ENCODE peak calls at places on chromosomes 3 and 15, in four cellular contexts. A is DND-41, G is pancreas, L is PC-3. C is an unnamed sample.

GRCh38 chr3:29258161-29258560 is 22.7 kb upstream of the RBMS3 start:
- DNase-seq in A (no peak), G (no peak), L (no peak), C (no peak)

GRCh38 chr3:177751770-177752169 is 554.5 kb upstream of the TBL1XR1 start:
- DNase-seq in A (no peak), G (no peak), L (no peak), C (no peak)

GRCh38 chr15:89845305-89845893 is 30.7 kb upstream of the ANPEP start:
- DNase-seq in A (no peak), G (no peak), L (peak), C (no peak)

GRCh38 chr15:93348711-93349110 is 259.7 kb upstream of the RGMA start:
- DNase-seq in A (no peak), G (no peak), L (no peak), C (no peak)

GRCh38 chr3:197031315-197032285 is 2.0 kb upstream of the MELTF start:
- DNase-seq in A (no peak), G (no peak), L (peak), C (no peak)

GRCh38 chr3:146308682-146309081 is 57.8 kb upstream of the PLSCR4 start:
- DNase-seq in A (no peak), G (no peak), L (peak), C (no peak)

GRCh38 chr3:119717520-119717919 is 14.7 kb downstream of the CFAP91 start:
- DNase-seq in A (no peak), G (no peak), L (no peak), C (no peak)

GRCh38 chr15:82846621-82847020 is 37.2 kb downstream of the WHAMM start:
- DNase-seq in A (no peak), G (no peak), L (no peak), C (no peak)

GRCh38 chr3:140031170-140031569 is 96.2 kb downstream of the CLSTN2 start:
- DNase-seq in A (no peak), G (no peak), L (no peak), C (no peak)

GRCh38 chr3:182959474-182960350 is 20.6 kb downstream of the DCUN1D1 start:
- DNase-seq in A (no peak), G (no peak), L (no peak), C (no peak)

GRCh38 chr15:40235201-40235890 is 3.5 kb upstream of the PAK6 start:
- DNase-seq in A (no peak), G (no peak), L (no peak), C (no peak)

GRCh38 chr3:31384117-31384516 is 148.6 kb upstream of the STT3B start:
- DNase-seq in A (no peak), G (no peak), L (no peak), C (no peak)

GRCh38 chr3:101512521-101513418 is at the start of gene SENP7:
- DNase-seq in A (peak), G (peak), L (peak), C (peak)

GRCh38 chr15:75174102-75174501 is 27.6 kb upstream of the C15orf39 start:
- DNase-seq in A (no peak), G (no peak), L (no peak), C (no peak)

DNA sequence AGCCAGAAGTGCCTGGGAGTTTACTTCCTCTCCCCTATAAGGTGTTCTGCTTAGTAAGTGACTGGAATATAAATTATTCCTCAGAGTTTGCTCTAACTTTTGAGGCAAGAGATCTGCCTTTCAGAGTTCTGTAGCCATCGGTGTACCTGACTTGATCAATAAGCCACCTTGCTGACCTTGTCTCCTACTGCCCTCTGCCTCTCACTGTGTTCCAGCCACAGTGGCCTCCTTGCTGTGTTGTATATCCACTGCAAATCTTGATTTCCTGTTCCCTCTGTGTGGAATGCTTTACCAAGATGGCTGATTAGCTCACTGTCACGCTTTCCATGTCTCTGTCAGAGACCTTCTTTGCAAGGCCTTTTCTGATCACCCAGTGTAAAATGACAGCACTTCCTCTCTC is 442.4 kb downstream of the SQOR start:
- DNase-seq in A (no peak), G (peak), L (no peak), C (no peak)
- TF ChIP-seq CTCF in A (no peak), G (no peak), L (no peak), C (no peak)

GRCh38 chr15:88664151-88664778 is 25.4 kb downstream of the ISG20 start:
- DNase-seq in A (peak), G (no peak), L (no peak), C (no peak)
- TF ChIP-seq CTCF in A (peak), G (no peak), L (no peak), C (no peak)

GRCh38 chr3:176359211-176359610 is 838.1 kb downstream of the TBL1XR1 start:
- DNase-seq in A (no peak), G (no peak), L (no peak), C (no peak)
- TF ChIP-seq CTCF in A (no peak), G (no peak), L (peak), C (no peak)

GRCh38 chr3:58560771-58561311 is 16.4 kb downstream of the FAM107A start:
- DNase-seq in A (no peak), G (no peak), L (peak), C (no peak)
- TF ChIP-seq CTCF in A (peak), G (no peak), L (peak), C (no peak)

GRCh38 chr3:61168286-61168685 is 83.0 kb downstream of the FHIT start:
- DNase-seq in A (no peak), G (no peak), L (no peak), C (no peak)

GRCh38 chr3:61169621-61170251 is 81.5 kb downstream of the FHIT start:
- DNase-seq in A (no peak), G (no peak), L (no peak), C (no peak)

GRCh38 chr3:61177450-61177849 is 73.8 kb downstream of the FHIT start:
- DNase-seq in A (no peak), G (no peak), L (no peak), C (no peak)

GRCh38 chr3:61173685-61174084 is 77.6 kb downstream of the FHIT start:
- DNase-seq in A (no peak), G (no peak), L (peak), C (no peak)

GRCh38 chr3:61172684-61173083 is 78.6 kb downstream of the FHIT start:
- DNase-seq in A (peak), G (no peak), L (peak), C (no peak)
- TF ChIP-seq CTCF in A (peak), G (no peak), L (peak), C (no peak)

GRCh38 chr15:73317651-73318462 is 50.9 kb downstream of the HCN4 start:
- DNase-seq in A (no peak), G (no peak), L (no peak), C (no peak)
- TF ChIP-seq CTCF in A (no peak), G (no peak), L (no peak), C (no peak)

GRCh38 chr15:86213420-86213819 is 133.7 kb downstream of the AGBL1 start:
- DNase-seq in A (no peak), G (no peak), L (no peak), C (no peak)
- TF ChIP-seq CTCF in A (peak), G (no peak), L (no peak), C (no peak)

DNA sequence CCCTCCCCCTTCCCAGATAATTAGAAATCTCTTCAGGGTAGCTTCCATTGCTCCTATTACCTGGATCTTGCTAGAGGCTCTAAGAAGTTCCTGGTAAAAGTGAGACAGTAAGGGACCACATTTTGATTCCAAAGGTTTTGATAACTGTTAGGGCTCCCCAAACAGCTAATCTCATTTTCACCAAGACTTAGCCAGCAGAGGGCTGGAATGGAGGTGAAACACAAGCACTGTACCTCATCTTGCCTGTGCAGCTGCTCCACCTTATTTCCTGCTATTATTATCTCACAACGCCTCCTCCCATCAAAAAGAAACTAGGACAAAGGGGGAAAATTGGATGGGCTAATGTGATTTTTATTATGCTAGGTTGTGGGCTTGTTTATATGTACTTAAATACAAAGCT is 7.3 kb downstream of the SETD5 start:
- DNase-seq in A (no peak), G (no peak), L (no peak), C (no peak)
- TF ChIP-seq CTCF in A (no peak), G (no peak), L (peak), C (no peak)

GRCh38 chr3:124281453-124282316 is 289.8 kb upstream of the ROPN1 start:
- DNase-seq in A (no peak), G (no peak), L (peak), C (no peak)
- TF ChIP-seq CTCF in A (peak), G (no peak), L (peak), C (no peak)

DNA sequence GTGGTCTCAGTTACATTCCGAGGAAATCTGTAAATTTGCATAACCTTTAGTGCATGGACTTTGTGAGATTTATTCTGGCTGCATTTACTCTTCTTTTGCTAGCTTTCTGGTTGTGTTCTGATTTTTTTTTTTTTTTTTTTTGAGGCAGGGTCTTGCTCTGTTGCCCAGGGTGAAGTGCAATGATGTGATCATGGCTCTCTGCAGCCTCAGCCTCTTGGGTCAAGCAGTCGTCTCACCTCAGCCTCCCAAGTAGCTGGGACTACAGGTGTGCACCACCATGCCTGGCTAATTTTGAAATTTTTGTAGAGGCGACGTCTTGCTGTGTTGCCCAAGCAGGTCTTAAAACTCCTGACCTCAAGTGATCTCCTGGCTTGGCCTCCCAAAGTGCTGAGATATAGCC is 12.6 kb downstream of the RAB5A start:
- DNase-seq in A (no peak), G (no peak), L (no peak), C (no peak)
- TF ChIP-seq CTCF in A (no peak), G (no peak), L (no peak), C (no peak)